ENCODE peak calls at places on chromosomes 1 and 21, in seven cellular contexts. L is GM10248, Y is AG09309, H is left ventricle myocardium inferior, Q is progenitor cell of endocrine pancreas, D is thoracic aorta, U is MM.1S. G is an unnamed sample.

GRCh38 chr1:169089776-169090175 is 16.7 kb upstream of the ATP1B1 start:
- DNase-seq in Q (no peak), U (no peak), D (no peak), Y (no peak), H (no peak), L (no peak), G (no peak)

GRCh38 chr1:169110691-169111447 is 4.4 kb downstream of the ATP1B1 start:
- DNase-seq in L (no peak), H (no peak), D (no peak), Q (no peak), Y (no peak), U (no peak), G (no peak)

GRCh38 chr1:103461171-103462105 is 64.1 kb upstream of the RNPC3 start:
- DNase-seq in H (no peak), L (peak), U (peak), Q (no peak), D (no peak), Y (no peak), G (no peak)

GRCh38 chr1:22709891-22710687 is 550 bp upstream of the EPHB2 start:
- DNase-seq in H (peak), L (no peak), U (no peak), Y (peak), Q (peak), D (no peak), G (no peak)

GRCh38 chr1:163747855-163748254 is 426.1 kb downstream of the NUF2 start:
- DNase-seq in Y (no peak), D (no peak), H (no peak), L (no peak), Q (no peak), U (no peak), G (no peak)

GRCh38 chr1:168472244-168472643 is 71.6 kb downstream of the XCL2 start:
- DNase-seq in Y (no peak), D (no peak), H (no peak), L (no peak), U (no peak), Q (no peak), G (no peak)

GRCh38 chr1:237093706-237094105 is 51.7 kb downstream of the RYR2 start:
- DNase-seq in Q (no peak), H (no peak), D (no peak), Y (no peak), U (no peak), L (no peak), G (no peak)

GRCh38 chr1:30637183-30637969 is 86.0 kb downstream of the MATN1 start:
- DNase-seq in Q (no peak), Y (no peak), H (no peak), U (no peak), L (no peak), D (no peak), G (no peak)

GRCh38 chr1:224282140-224282539 is 47.8 kb downstream of the NVL start:
- DNase-seq in U (no peak), H (no peak), D (no peak), Y (no peak), L (no peak), Q (no peak), G (no peak)

GRCh38 chr1:70169018-70169839 is 36.1 kb downstream of the LRRC40 start:
- DNase-seq in H (no peak), D (no peak), Y (no peak), U (no peak), L (no peak), Q (no peak), G (no peak)

GRCh38 chr21:36769051-36769867 is 70.3 kb downstream of the SIM2 start:
- DNase-seq in L (no peak), H (no peak), Q (no peak), D (no peak), U (no peak), Y (no peak), G (no peak)

GRCh38 chr1:43933386-43934278 is at the start of gene ARTN:
- DNase-seq in U (no peak), Y (no peak), L (peak), D (no peak), H (no peak), Q (peak), G (no peak)

GRCh38 chr1:240109920-240110685 is 18.4 kb downstream of the FMN2 start:
- DNase-seq in U (no peak), Y (no peak), L (no peak), H (no peak), Q (no peak), D (no peak), G (no peak)

GRCh38 chr1:33660244-33660643 is 187.8 kb downstream of the ZSCAN20 start:
- DNase-seq in Y (no peak), D (no peak), U (no peak), L (no peak), Q (no peak), H (no peak), G (no peak)

GRCh38 chr1:182397653-182398388 is 2.6 kb downstream of the TEDDM1 start:
- DNase-seq in U (no peak), Q (no peak), Y (no peak), H (no peak), D (no peak), L (no peak), G (no peak)

GRCh38 chr1:232718928-232719927 is 86.0 kb upstream of the MAP10 start:
- DNase-seq in D (no peak), U (no peak), H (no peak), Q (no peak), Y (no peak), L (no peak), G (no peak)

GRCh38 chr1:65942476-65942875 is 149.8 kb downstream of the PDE4B start:
- DNase-seq in H (no peak), Q (no peak), L (no peak), D (no peak), Y (no peak), U (no peak), G (no peak)

GRCh38 chr1:155293086-155293749 is 8.0 kb downstream of the PKLR start:
- DNase-seq in H (no peak), L (no peak), Q (no peak), D (no peak), U (no peak), Y (no peak), G (no peak)

GRCh38 chr1:236844499-236845271 is 49.6 kb downstream of the MTR start:
- DNase-seq in L (no peak), Y (peak), D (no peak), Q (no peak), H (no peak), U (no peak), G (peak)

GRCh38 chr1:61000327-61000726 is 82.0 kb upstream of the NFIA start:
- DNase-seq in U (no peak), Q (no peak), D (no peak), H (no peak), L (no peak), Y (no peak), G (no peak)

GRCh38 chr1:72938408-72938807 is 656.1 kb upstream of the NEGR1 start:
- DNase-seq in L (no peak), Q (no peak), H (no peak), U (no peak), Y (no peak), D (no peak), G (no peak)

GRCh38 chr1:161486806-161487482 is 18.3 kb upstream of the FCGR2A start:
- DNase-seq in H (no peak), Q (no peak), U (peak), Y (peak), D (no peak), L (peak), G (no peak)

GRCh38 chr21:15051652-15052554 is 12.9 kb downstream of the NRIP1 start:
- DNase-seq in H (no peak), D (no peak), L (peak), Q (no peak), U (no peak), Y (no peak), G (no peak)

GRCh38 chr21:16070207-16070651 is 340.4 kb downstream of the USP25 start:
- DNase-seq in H (no peak), U (no peak), D (no peak), L (no peak), Y (no peak), Q (no peak), G (no peak)
- TF ChIP-seq CTCF in H (no peak), U (no peak), D (no peak), L (no peak), Y (peak), Q (no peak), G (peak)

GRCh38 chr21:44927587-44928461 is 7.1 kb upstream of the ITGB2 start:
- DNase-seq in H (peak), L (peak), U (no peak), Q (no peak), Y (no peak), D (no peak), G (no peak)
- TF ChIP-seq CTCF in H (no peak), L (no peak), U (no peak), Q (no peak), Y (peak), D (no peak), G (peak)

GRCh38 chr1:59232209-59232608 is 64.7 kb upstream of the FGGY start:
- DNase-seq in Q (no peak), Y (no peak), L (no peak), H (no peak), D (peak), U (no peak), G (no peak)

GRCh38 chr1:59233444-59233843 is 63.5 kb upstream of the FGGY start:
- DNase-seq in Q (no peak), H (no peak), U (no peak), D (no peak), L (no peak), Y (no peak), G (no peak)

GRCh38 chr1:59225594-59225993 is 71.3 kb upstream of the FGGY start:
- DNase-seq in H (no peak), L (no peak), Q (no peak), D (no peak), U (no peak), Y (no peak), G (no peak)

GRCh38 chr1:59229138-59229537 is 67.8 kb upstream of the FGGY start:
- DNase-seq in L (no peak), Y (peak), U (no peak), D (no peak), H (no peak), Q (no peak), G (no peak)

DNA sequence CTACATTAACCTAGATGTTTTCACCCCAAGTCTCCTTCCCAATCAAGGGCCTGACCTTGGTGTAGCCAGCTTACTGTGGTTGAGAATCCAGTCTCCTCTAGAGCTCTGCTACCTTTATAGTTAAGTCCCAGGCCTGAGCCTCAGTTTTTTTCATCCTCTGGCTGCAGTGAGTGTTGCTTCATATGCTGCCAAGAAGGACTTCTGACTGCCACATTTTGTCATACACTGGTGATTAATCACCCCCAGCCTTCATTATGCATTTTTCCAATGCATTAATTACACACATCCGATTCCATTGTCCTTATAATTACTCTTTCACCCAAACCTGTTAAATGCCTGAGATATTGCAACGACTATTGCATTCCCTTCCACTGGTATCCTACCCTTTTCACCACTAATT is 66.3 kb upstream of the FGGY start:
- DNase-seq in L (no peak), Q (no peak), H (no peak), U (no peak), D (no peak), Y (no peak), G (no peak)
- TF ChIP-seq CTCF in L (no peak), Q (no peak), H (no peak), U (no peak), D (no peak), Y (no peak), G (no peak)

DNA sequence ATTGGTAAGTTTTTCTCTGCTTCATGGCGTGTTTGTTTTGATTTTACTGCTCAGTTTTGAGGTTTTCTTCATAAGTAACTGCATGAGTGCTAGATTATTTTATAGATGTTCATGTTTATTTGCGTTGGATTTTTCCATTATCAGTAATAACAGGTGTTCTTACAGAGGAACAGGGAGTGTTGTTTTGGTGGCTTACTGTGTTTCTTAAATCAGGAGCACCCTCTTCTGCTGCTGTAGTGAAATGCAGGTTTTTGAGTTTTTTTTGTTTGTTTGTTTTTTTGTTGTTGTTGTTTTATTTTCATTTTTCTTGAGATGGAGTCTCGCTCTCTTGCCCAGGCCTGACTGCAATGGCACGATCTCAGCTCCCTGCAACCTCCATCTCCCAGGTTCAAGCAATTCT is 32.6 kb downstream of the CTBS start:
- DNase-seq in Y (no peak), Q (no peak), L (no peak), D (no peak), H (no peak), U (no peak), G (no peak)
- TF ChIP-seq CTCF in Y (no peak), Q (peak), L (peak), D (no peak), H (peak), U (peak), G (no peak)

GRCh38 chr1:45009296-45009865 is 1.7 kb downstream of the HECTD3 start:
- DNase-seq in Y (no peak), Q (no peak), H (no peak), L (no peak), U (no peak), D (no peak), G (no peak)

GRCh38 chr1:45008516-45008915 is 2.6 kb downstream of the HECTD3 start:
- DNase-seq in Y (no peak), U (no peak), H (no peak), D (no peak), L (no peak), Q (no peak), G (no peak)

GRCh38 chr1:45011837-45012638 is at the start of gene UROD:
- DNase-seq in Y (peak), D (peak), H (peak), L (peak), Q (peak), U (peak), G (peak)

GRCh38 chr1:45010855-45011811 is at the start of gene HECTD3:
- DNase-seq in L (peak), Y (no peak), D (peak), U (peak), Q (peak), H (peak), G (no peak)

DNA sequence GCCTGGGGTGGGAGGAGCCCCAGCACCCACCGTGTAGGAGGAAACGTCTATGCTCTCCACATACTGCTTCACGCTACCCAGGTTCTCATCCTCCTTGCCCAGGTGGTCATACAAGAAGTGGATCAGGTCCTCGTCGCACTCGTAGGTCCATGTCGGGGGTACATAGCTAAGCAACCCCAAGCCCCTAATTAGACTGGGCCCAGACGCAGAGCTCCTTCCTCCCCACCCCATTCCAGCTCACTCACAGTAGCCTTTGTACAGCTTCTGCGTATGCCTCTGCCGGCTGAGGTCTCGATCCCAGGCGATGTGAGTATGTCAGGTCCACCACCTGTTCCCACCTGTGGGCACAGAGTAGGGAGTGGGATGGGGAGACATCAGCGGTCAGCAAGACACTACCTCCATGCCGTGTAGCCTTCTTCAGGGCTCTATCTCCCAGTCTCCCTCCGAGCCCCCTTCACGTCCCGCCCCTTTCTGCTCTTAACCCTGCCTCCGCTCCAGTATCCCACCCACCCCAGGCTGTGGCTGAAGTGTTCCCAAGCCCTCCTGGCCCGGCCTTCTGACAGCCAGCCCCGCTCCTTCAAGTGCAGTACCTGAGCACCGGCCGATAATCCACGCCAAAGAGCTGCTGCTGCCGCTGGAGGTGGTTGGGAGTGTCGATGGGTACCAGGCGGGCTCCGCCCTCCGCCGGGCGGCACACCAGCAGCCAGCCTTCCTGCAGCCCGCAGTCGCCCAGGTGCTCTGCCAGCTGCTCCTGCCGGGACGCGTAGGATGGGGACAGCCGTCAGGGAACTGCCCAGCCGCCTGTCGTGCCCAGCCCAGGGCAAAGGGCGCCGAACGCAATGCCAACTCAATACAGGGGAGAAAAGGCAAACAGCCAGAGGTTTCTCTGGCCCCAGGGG is 919 bp downstream of the HECTD3 start:
- DNase-seq in H (peak), U (peak), Q (peak), D (no peak), L (no peak), Y (no peak), G (no peak)
- TF ChIP-seq CTCF in H (no peak), U (no peak), Q (no peak), D (no peak), L (no peak), Y (no peak), G (no peak)

GRCh38 chr21:42393443-42393950 is 2.4 kb downstream of the TMPRSS3 start:
- DNase-seq in U (no peak), Y (no peak), Q (no peak), L (no peak), D (no peak), H (no peak), G (no peak)
- TF ChIP-seq CTCF in U (no peak), Y (no peak), Q (no peak), L (no peak), D (no peak), H (no peak), G (no peak)

G was measured in AG04449.